ENCODE peak calls at places on chromosomes 2 and 18, in nine cellular contexts. Q is GM12865; G is astrocyte of the spinal cord; W is B cell; Y is CD8-positive, alpha-beta T cell; I is mucosa of descending colon; R is GM12878; S is WTC11; U is upper lobe of right lung. M is an unnamed sample.

GRCh38 chr18:60350975-60351374 is 21.6 kb downstream of the MC4R start:
- DNase-seq in Q (no peak), G (no peak), W (no peak), Y (no peak), I (no peak), R (no peak), S (no peak), U (no peak), M (no peak)

GRCh38 chr18:31399336-31400032 is 22.9 kb downstream of the DSG4 start:
- DNase-seq in Q (no peak), G (peak), W (no peak), Y (no peak), I (peak), R (no peak), S (no peak), U (no peak), M (no peak)

GRCh38 chr18:39599251-39599650 is 2033.7 kb upstream of the CELF4 start:
- DNase-seq in Q (no peak), G (no peak), W (no peak), Y (no peak), I (no peak), R (no peak), S (no peak), U (no peak), M (no peak)

GRCh38 chr2:24491626-24492282 is 700 bp downstream of the NCOA1 start:
- DNase-seq in Q (peak), G (peak), W (peak), Y (peak), I (peak), R (no peak), S (peak), U (peak), M (peak)

GRCh38 chr18:79772865-79773696 is 24.7 kb upstream of the KCNG2 start:
- DNase-seq in Q (no peak), G (no peak), W (no peak), Y (no peak), I (no peak), R (no peak), S (peak), U (peak), M (no peak)

GRCh38 chr2:204050681-204051080 is 114.1 kb downstream of the ICOS start:
- DNase-seq in Q (no peak), G (no peak), W (no peak), Y (no peak), I (no peak), R (no peak), S (no peak), U (no peak), M (no peak)

GRCh38 chr18:51391215-51391614 is 193.7 kb upstream of the MEX3C start:
- DNase-seq in Q (no peak), G (no peak), W (no peak), Y (no peak), I (no peak), R (no peak), S (no peak), U (no peak), M (no peak)

GRCh38 chr2:37812414-37812813 is 112.7 kb upstream of the RMDN2 start:
- DNase-seq in Q (no peak), G (no peak), W (no peak), Y (no peak), I (no peak), R (no peak), S (no peak), U (no peak), M (no peak)

GRCh38 chr2:129923265-129924141 is 56.0 kb upstream of the RAB6C start:
- DNase-seq in Q (peak), G (peak), W (no peak), Y (no peak), I (peak), R (no peak), S (peak), U (no peak), M (no peak)

GRCh38 chr2:72003796-72004195 is 143.9 kb downstream of the CYP26B1 start:
- DNase-seq in Q (no peak), G (no peak), W (no peak), Y (no peak), I (no peak), R (no peak), S (no peak), U (peak), M (no peak)

GRCh38 chr2:237242091-237242536 is 156.4 kb downstream of the COPS8 start:
- DNase-seq in Q (no peak), G (no peak), W (no peak), Y (no peak), I (no peak), R (no peak), S (no peak), U (no peak), M (no peak)
- TF ChIP-seq CTCF in Q (no peak), G (no peak), W (no peak), Y (no peak), I (no peak), R (no peak), S (no peak), U (no peak), M (no peak)

GRCh38 chr2:240856151-240856980 is 12.3 kb upstream of the AGXT start:
- DNase-seq in Q (peak), G (no peak), W (no peak), Y (no peak), I (no peak), R (no peak), S (peak), U (no peak), M (no peak)
- TF ChIP-seq CTCF in Q (peak), G (peak), W (no peak), Y (no peak), I (no peak), R (peak), S (peak), U (no peak), M (no peak)

GRCh38 chr2:136052374-136053362 is 65.3 kb downstream of the CXCR4 start:
- DNase-seq in Q (peak), G (no peak), W (no peak), Y (no peak), I (no peak), R (no peak), S (no peak), U (no peak), M (peak)
- TF ChIP-seq CTCF in Q (no peak), G (no peak), W (no peak), Y (no peak), I (no peak), R (no peak), S (no peak), U (no peak), M (no peak)

GRCh38 chr2:173395567-173396351 is 41.1 kb downstream of the CDCA7 start:
- DNase-seq in Q (peak), G (no peak), W (no peak), Y (no peak), I (no peak), R (no peak), S (no peak), U (no peak), M (no peak)

GRCh38 chr2:173399229-173399628 is 44.6 kb downstream of the CDCA7 start:
- DNase-seq in Q (no peak), G (no peak), W (no peak), Y (no peak), I (no peak), R (no peak), S (no peak), U (no peak), M (no peak)

GRCh38 chr2:173400760-173401159 is 46.1 kb downstream of the CDCA7 start:
- DNase-seq in Q (peak), G (no peak), W (no peak), Y (no peak), I (peak), R (no peak), S (no peak), U (no peak), M (no peak)

GRCh38 chr2:173394575-173394974 is 39.9 kb downstream of the CDCA7 start:
- DNase-seq in Q (no peak), G (no peak), W (no peak), Y (no peak), I (no peak), R (no peak), S (no peak), U (no peak), M (no peak)

DNA sequence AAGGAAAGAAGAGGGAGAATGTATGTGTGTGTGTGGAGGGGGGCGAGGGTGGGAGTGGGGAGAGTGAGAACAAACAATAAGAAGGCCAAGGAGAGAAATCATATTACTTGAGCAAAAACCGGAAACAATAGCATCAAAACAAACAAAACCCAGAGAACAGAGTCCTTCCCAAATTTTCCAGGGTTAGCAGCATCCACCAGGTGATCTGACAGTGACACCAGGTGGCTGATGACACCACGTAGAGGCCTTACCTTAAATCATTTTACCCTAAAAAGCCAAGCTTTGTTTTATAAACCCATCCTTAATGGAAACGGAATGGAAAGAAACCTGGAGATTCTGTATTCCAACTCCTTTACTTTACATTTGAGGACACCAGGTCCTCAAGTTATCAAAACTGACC is 42.9 kb downstream of the CDCA7 start:
- DNase-seq in Q (peak), G (no peak), W (no peak), Y (no peak), I (no peak), R (no peak), S (no peak), U (no peak), M (no peak)
- TF ChIP-seq CTCF in Q (no peak), G (no peak), W (no peak), Y (no peak), I (no peak), R (peak), S (no peak), U (no peak), M (peak)

GRCh38 chr2:187815113-187815512 is 260.9 kb upstream of the TFPI start:
- DNase-seq in Q (no peak), G (no peak), W (no peak), Y (no peak), I (no peak), R (no peak), S (no peak), U (no peak), M (no peak)
- TF ChIP-seq CTCF in Q (no peak), G (no peak), W (no peak), Y (no peak), I (no peak), R (no peak), S (no peak), U (no peak), M (no peak)

DNA sequence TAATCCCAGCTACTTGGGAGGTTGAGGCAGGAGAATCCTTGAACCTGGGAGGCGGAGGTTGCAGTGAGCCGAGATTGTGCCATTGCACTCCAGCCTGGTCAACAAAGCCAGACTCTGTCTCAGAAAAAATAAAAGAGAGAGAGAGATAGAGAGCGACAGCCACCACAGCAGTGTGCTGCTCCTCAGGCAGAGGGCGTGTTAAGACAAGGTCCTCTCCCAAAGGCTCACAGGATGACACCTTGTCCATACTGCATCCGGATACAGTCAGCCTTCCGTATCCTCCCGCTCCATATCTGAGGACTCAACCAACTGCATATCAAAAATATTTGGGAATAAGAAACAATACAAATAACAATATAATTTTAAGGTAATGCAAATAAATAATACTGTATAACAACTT is 20.1 kb downstream of the ARL4C start:
- DNase-seq in Q (no peak), G (no peak), W (no peak), Y (no peak), I (no peak), R (no peak), S (no peak), U (no peak), M (no peak)
- TF ChIP-seq CTCF in Q (no peak), G (no peak), W (no peak), Y (no peak), I (no peak), R (no peak), S (no peak), U (no peak), M (no peak)